ENCODE peak calls at places on chromosomes 16 and 17, in eight cellular contexts. C is lower lobe of right lung; G is mesendoderm; O is kidney; M is naive thymus-derived CD4-positive, alpha-beta T cell; S is esophagus squamous epithelium; D is Peyer's patch; E is prostate gland. A is an unnamed sample.

GRCh38 chr16:21194771-21195301 is 16.5 kb downstream of the ZP2 start:
- DNase-seq in C (no peak), G (no peak), O (no peak), M (no peak), S (no peak), D (no peak), E (no peak), A (no peak)

GRCh38 chr17:61647044-61647443 is 56.0 kb upstream of the NACA2 start:
- DNase-seq in C (no peak), G (no peak), O (no peak), M (no peak), S (no peak), D (no peak), E (no peak), A (no peak)

GRCh38 chr17:81468111-81468764 is 44.4 kb downstream of the ACTG1 start:
- DNase-seq in C (no peak), G (no peak), O (no peak), M (no peak), S (no peak), D (no peak), E (no peak), A (no peak)

GRCh38 chr17:57406131-57406980 is 150.0 kb downstream of the MSI2 start:
- DNase-seq in C (no peak), G (no peak), O (peak; percentile 84), M (no peak), S (no peak), D (no peak), E (peak; percentile 53), A (no peak)

GRCh38 chr17:78133971-78134898 is 3.7 kb downstream of the TMC8 start:
- DNase-seq in C (peak; percentile 80), G (peak; percentile 94), O (peak; percentile 89), M (peak; percentile 86), S (no peak), D (peak; percentile 93), E (peak; percentile 54), A (peak; percentile 68)

GRCh38 chr16:57115504-57116182 is 23.3 kb downstream of the CPNE2 start:
- DNase-seq in C (no peak), G (no peak), O (peak; percentile 84), M (no peak), S (no peak), D (no peak), E (peak; percentile 32), A (no peak)

GRCh38 chr16:48556913-48557351 is 53.0 kb downstream of the N4BP1 start:
- DNase-seq in C (no peak), G (peak; percentile 60), O (no peak), M (no peak), S (no peak), D (no peak), E (no peak), A (no peak)

GRCh38 chr16:83187404-83187803 is 560.6 kb downstream of the CDH13 start:
- DNase-seq in C (no peak), G (no peak), O (no peak), M (no peak), S (no peak), D (no peak), E (no peak), A (no peak)

GRCh38 chr16:69469807-69470561 is 45.6 kb downstream of the CYB5B start:
- DNase-seq in C (no peak), G (no peak), O (no peak), M (no peak), S (no peak), D (no peak), E (no peak), A (no peak)

GRCh38 chr16:30748634-30749445 is 615 bp downstream of the PHKG2 start:
- DNase-seq in C (peak; percentile 68), G (peak; percentile 73), O (no peak), M (no peak), S (no peak), D (peak; percentile 56), E (no peak), A (no peak)

GRCh38 chr16:77581706-77582105 is 140.6 kb upstream of the NUDT7 start:
- DNase-seq in C (no peak), G (no peak), O (no peak), M (no peak), S (no peak), D (no peak), E (no peak), A (no peak)

GRCh38 chr16:70160821-70161220 is 12.8 kb upstream of the CLEC18C start:
- DNase-seq in C (no peak), G (no peak), O (peak; percentile 62), M (no peak), S (no peak), D (no peak), E (peak; percentile 3), A (no peak)

DNA sequence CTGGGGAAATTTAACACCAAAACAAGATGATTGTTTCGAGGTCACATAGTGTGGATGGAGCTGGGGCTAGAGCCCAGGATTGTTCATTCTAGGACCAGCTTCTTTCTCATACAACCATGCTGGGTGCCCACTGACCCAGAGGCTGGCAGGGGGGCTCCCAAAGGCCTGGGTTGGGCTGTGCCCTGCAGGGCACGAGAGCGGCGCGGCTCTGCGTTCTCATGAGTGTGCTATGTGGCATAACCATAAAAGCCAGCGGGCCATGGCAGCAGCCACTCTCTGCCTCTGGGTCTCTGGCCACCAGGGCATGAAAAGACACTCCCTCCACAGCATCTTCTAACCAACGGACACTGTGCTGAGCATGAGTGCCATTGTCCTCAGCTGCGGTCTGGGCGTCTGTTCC is 39.6 kb downstream of the GRIN2C start:
- DNase-seq in C (no peak), G (no peak), O (no peak), M (no peak), S (no peak), D (no peak), E (no peak), A (no peak)
- H3K27ac ChIP-seq in C (no peak overlapping the region), G (no peak overlapping the region), O (no peak overlapping the region), M (no peak overlapping the region), S (no peak overlapping the region), D (no peak overlapping the region), E (no peak overlapping the region), A (no peak overlapping the region)

DNA sequence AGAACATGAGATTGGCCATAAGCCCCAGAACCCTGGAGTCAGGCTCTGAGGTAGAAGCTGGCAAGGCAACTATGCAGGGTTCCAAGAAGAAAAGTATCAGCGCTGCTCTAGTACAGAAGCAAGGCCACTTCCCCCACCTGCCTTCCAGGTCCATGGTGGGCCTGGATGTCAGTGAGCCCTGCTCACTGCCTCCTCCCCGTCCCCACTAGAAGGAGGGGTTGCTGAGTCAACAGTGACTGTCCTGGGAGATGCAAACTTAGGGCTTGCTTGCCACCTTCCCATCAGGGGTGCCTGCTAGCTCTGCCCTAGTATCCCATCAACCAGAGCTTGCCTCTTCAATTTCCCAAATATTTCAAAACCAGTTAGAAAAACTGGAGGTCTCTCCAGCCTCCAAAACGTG is 29.6 kb upstream of the SREBF1 start:
- DNase-seq in C (no peak), G (no peak), O (no peak), M (no peak), S (no peak), D (no peak), E (no peak), A (no peak)
- H3K4me3 ChIP-seq in C (no peak overlapping the region), G (no peak overlapping the region), O (no peak overlapping the region), M (no peak overlapping the region), S (no peak overlapping the region), D (no peak overlapping the region), E (no peak overlapping the region), A (no peak overlapping the region)

DNA sequence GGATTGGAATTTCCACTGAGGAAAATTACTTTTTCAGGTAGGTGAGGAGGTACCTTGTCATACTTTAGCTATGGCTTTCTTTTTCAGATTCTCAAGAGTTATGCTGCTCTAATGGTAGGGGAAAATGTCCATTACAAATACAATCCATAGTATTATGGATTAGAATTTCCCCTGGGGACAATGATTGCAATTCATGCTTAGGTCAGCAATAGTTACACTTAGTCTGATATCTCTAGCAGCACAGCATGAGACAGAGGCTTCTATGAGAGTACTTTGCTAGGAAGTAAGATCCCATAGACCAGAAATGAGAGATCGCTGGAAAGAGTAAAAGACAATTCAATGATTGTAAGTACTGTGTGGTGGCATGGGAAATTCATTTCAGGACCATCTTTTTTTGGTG is 949.5 kb upstream of the CDH8 start:
- DNase-seq in C (no peak), G (no peak), O (no peak), M (no peak), S (no peak), D (no peak), E (no peak), A (no peak)
- H3K27ac ChIP-seq in C (no peak overlapping the region), G (no peak overlapping the region), O (no peak overlapping the region), M (no peak overlapping the region), S (no peak overlapping the region), D (no peak overlapping the region), E (no peak overlapping the region), A (no peak overlapping the region)

GRCh38 chr16:4376820-4377572 is 5.3 kb downstream of the VASN start:
- DNase-seq in C (no peak), G (peak; percentile 72), O (no peak), M (no peak), S (no peak), D (no peak), E (no peak), A (no peak)
- H3K4me3 ChIP-seq in C (peak overlapping the region; percentile 24), G (no peak overlapping the region), O (no peak overlapping the region), M (no peak overlapping the region), S (no peak overlapping the region), D (no peak overlapping the region), E (no peak overlapping the region), A (no peak overlapping the region)

GRCh38 chr16:6047325-6047724 is 949.7 kb upstream of the EEF2KMT start:
- DNase-seq in C (no peak), G (no peak), O (no peak), M (no peak), S (no peak), D (no peak), E (no peak), A (no peak)
- H3K27ac ChIP-seq in C (no peak overlapping the region), G (no peak overlapping the region), O (no peak overlapping the region), M (no peak overlapping the region), S (no peak overlapping the region), D (no peak overlapping the region), E (no peak overlapping the region), A (no peak overlapping the region)

GRCh38 chr17:62966426-62967110 is 533 bp downstream of the TANC2 start:
- DNase-seq in C (peak; percentile 80), G (peak; percentile 27), O (peak; percentile 90), M (peak; percentile 71), S (no peak), D (no peak), E (peak; percentile 19), A (no peak)

GRCh38 chr17:62965649-62966425 is at the start of gene TANC2:
- DNase-seq in C (peak; percentile 93), G (peak; percentile 93), O (peak; percentile 93), M (peak; percentile 89), S (no peak), D (peak; percentile 93), E (peak; percentile 73), A (peak; percentile 70)

GRCh38 chr17:62970617-62971016 is 4.6 kb downstream of the TANC2 start:
- DNase-seq in C (no peak), G (no peak), O (no peak), M (no peak), S (no peak), D (no peak), E (no peak), A (no peak)

GRCh38 chr17:62967111-62967449 is 1.0 kb downstream of the TANC2 start:
- DNase-seq in C (no peak), G (no peak), O (no peak), M (no peak), S (no peak), D (no peak), E (no peak), A (no peak)

GRCh38 chr17:62968445-62968923 is 2.4 kb downstream of the TANC2 start:
- DNase-seq in C (no peak), G (peak; percentile 92), O (no peak), M (peak; percentile 76), S (no peak), D (peak; percentile 58), E (peak; percentile 66), A (no peak)
- H3K4me3 ChIP-seq in C (peak overlapping the region; percentile 88), G (no peak overlapping the region), O (no peak overlapping the region), M (no peak overlapping the region), S (no peak overlapping the region), D (no peak overlapping the region), E (no peak overlapping the region), A (peak overlapping the region; percentile 99)

GRCh38 chr17:10139560-10139959 is 58.8 kb downstream of the GAS7 start:
- DNase-seq in C (no peak), G (no peak), O (no peak), M (no peak), S (no peak), D (no peak), E (no peak), A (no peak)
- H3K27ac ChIP-seq in C (no peak overlapping the region), G (no peak overlapping the region), O (no peak overlapping the region), M (no peak overlapping the region), S (no peak overlapping the region), D (no peak overlapping the region), E (no peak overlapping the region), A (no peak overlapping the region)

A was measured in RWPE2.